ENCODE peak calls at places on chromosomes 1 and 21, in six cellular contexts. T, E, Z, F, Q and I are unnamed samples.

GRCh38 chr1:61851849-61852692 is 109.8 kb downstream of the PATJ start:
- DNase-seq in T (no peak), E (peak), Z (peak), F (peak), Q (no peak), I (peak)

GRCh38 chr1:31725777-31726535 is 22.1 kb upstream of the COL16A1 start:
- DNase-seq in T (no peak), E (no peak), Z (no peak), F (no peak), Q (no peak), I (no peak)

GRCh38 chr1:22673486-22674409 is 20.7 kb downstream of the C1QB start:
- DNase-seq in T (peak), E (peak), Z (peak), F (peak), Q (no peak), I (peak)

GRCh38 chr1:78678324-78678723 is 28.7 kb downstream of the IFI44 start:
- DNase-seq in T (no peak), E (peak), Z (no peak), F (no peak), Q (no peak), I (peak)

GRCh38 chr1:204325944-204326343 is 33.8 kb downstream of the PLEKHA6 start:
- DNase-seq in T (no peak), E (no peak), Z (no peak), F (no peak), Q (no peak), I (no peak)

GRCh38 chr1:186658999-186659398 is 21.2 kb downstream of the PTGS2 start:
- DNase-seq in T (no peak), E (no peak), Z (no peak), F (peak), Q (no peak), I (no peak)

GRCh38 chr1:183744132-183744913 is 60.6 kb upstream of the RGL1 start:
- DNase-seq in T (no peak), E (no peak), Z (no peak), F (no peak), Q (no peak), I (no peak)

GRCh38 chr1:222665964-222666363 is 46.3 kb downstream of the AIDA start:
- DNase-seq in T (no peak), E (no peak), Z (peak), F (no peak), Q (no peak), I (no peak)

GRCh38 chr1:18109756-18110597 is 2.4 kb downstream of the IGSF21 start:
- DNase-seq in T (peak), E (peak), Z (no peak), F (no peak), Q (no peak), I (peak)

GRCh38 chr21:36835383-36835795 is 131.1 kb downstream of the HLCS start:
- DNase-seq in T (no peak), E (no peak), Z (no peak), F (no peak), Q (no peak), I (no peak)

GRCh38 chr21:33963848-33964555 is 48.4 kb upstream of the ATP5PO start:
- DNase-seq in T (no peak), E (no peak), Z (no peak), F (no peak), Q (no peak), I (no peak)

GRCh38 chr1:109156916-109157385 is 43.0 kb downstream of the ELAPOR1 start:
- DNase-seq in T (no peak), E (no peak), Z (no peak), F (no peak), Q (no peak), I (no peak)

GRCh38 chr1:83954301-83954823 is 44.6 kb downstream of the TTLL7 start:
- DNase-seq in T (no peak), E (no peak), Z (no peak), F (no peak), Q (no peak), I (no peak)

GRCh38 chr1:153741946-153742345 is 14.1 kb downstream of the INTS3 start:
- DNase-seq in T (no peak), E (no peak), Z (no peak), F (no peak), Q (no peak), I (no peak)

GRCh38 chr21:37095821-37096220 is 22.8 kb downstream of the TTC3 start:
- DNase-seq in T (no peak), E (no peak), Z (no peak), F (no peak), Q (no peak), I (no peak)

GRCh38 chr21:35974801-35975200 is 85.5 kb downstream of the SETD4 start:
- DNase-seq in T (no peak), E (no peak), Z (peak), F (peak), Q (no peak), I (no peak)

GRCh38 chr1:113792471-113792870 is 19.8 kb downstream of the RSBN1 start:
- DNase-seq in T (no peak), E (no peak), Z (no peak), F (no peak), Q (no peak), I (no peak)

GRCh38 chr1:88892146-88892877 is 945 bp upstream of the GTF2B start:
- DNase-seq in T (peak), E (no peak), Z (peak), F (no peak), Q (no peak), I (no peak)

GRCh38 chr1:147492207-147492606 is 49.1 kb upstream of the BCL9 start:
- DNase-seq in T (no peak), E (no peak), Z (no peak), F (no peak), Q (no peak), I (no peak)

GRCh38 chr1:177368255-177368654 is 197.5 kb downstream of the BRINP2 start:
- DNase-seq in T (no peak), E (no peak), Z (no peak), F (no peak), Q (no peak), I (no peak)

GRCh38 chr1:224095867-224096266 is 18.0 kb upstream of the FBXO28 start:
- DNase-seq in T (no peak), E (no peak), Z (no peak), F (no peak), Q (no peak), I (no peak)

GRCh38 chr1:170126691-170127090 is 19.1 kb upstream of the NTMT2 start:
- DNase-seq in T (no peak), E (peak), Z (peak), F (peak), Q (no peak), I (peak)

GRCh38 chr1:227323164-227323955 is 5.1 kb upstream of the CDC42BPA start:
- DNase-seq in T (no peak), E (no peak), Z (no peak), F (peak), Q (no peak), I (no peak)

GRCh38 chr1:180609643-180610555 is 21.9 kb upstream of the XPR1 start:
- DNase-seq in T (no peak), E (no peak), Z (peak), F (no peak), Q (no peak), I (no peak)

GRCh38 chr1:108007531-108007930 is 42.6 kb upstream of the VAV3 start:
- DNase-seq in T (no peak), E (no peak), Z (no peak), F (peak), Q (no peak), I (no peak)

GRCh38 chr1:93574511-93574910 is 107.1 kb downstream of the BCAR3 start:
- DNase-seq in T (no peak), E (no peak), Z (no peak), F (no peak), Q (no peak), I (no peak)

GRCh38 chr1:168234846-168235547 is 9.2 kb downstream of the SFT2D2 start:
- DNase-seq in T (peak), E (peak), Z (peak), F (peak), Q (no peak), I (peak)

GRCh38 chr1:150194381-150195031 is 41.4 kb downstream of the ANP32E start:
- DNase-seq in T (no peak), E (no peak), Z (peak), F (no peak), Q (no peak), I (no peak)

GRCh38 chr1:110559157-110559556 is 40.2 kb upstream of the KCNA10 start:
- DNase-seq in T (peak), E (no peak), Z (no peak), F (no peak), Q (no peak), I (no peak)

GRCh38 chr21:34822209-34822608 is 153.4 kb downstream of the CLIC6 start:
- DNase-seq in T (no peak), E (no peak), Z (no peak), F (no peak), Q (no peak), I (no peak)

GRCh38 chr21:34938079-34938764 is 110.9 kb downstream of the RUNX1 start:
- DNase-seq in T (no peak), E (no peak), Z (peak), F (no peak), Q (no peak), I (no peak)

GRCh38 chr1:32755098-32755809 is 52.7 kb upstream of the SYNC start:
- DNase-seq in T (no peak), E (no peak), Z (peak), F (peak), Q (no peak), I (no peak)

GRCh38 chr1:20089328-20090077 is 19.5 kb downstream of the PLA2G5 start:
- DNase-seq in T (no peak), E (no peak), Z (no peak), F (peak), Q (no peak), I (no peak)

GRCh38 chr21:33654412-33654811 is 12.1 kb downstream of the ITSN1 start:
- DNase-seq in T (no peak), E (no peak), Z (no peak), F (no peak), Q (no peak), I (no peak)